ENCODE peak calls at places on chromosomes 7 and 10, in six cellular contexts. One of them, this sample, is unnamed.

GRCh38 chr10:126407831-126408230 is 19.6 kb upstream of the ADAM12 start:
- DNase-seq in IMR-90: no peak
- DNase-seq in A549: no peak
- DNase-seq in adrenal gland: no peak
- DNase-seq in breast epithelium: no peak
- DNase-seq in tibial nerve: no peak
- DNase-seq in this sample: no peak

GRCh38 chr10:126252884-126253612 is 135.2 kb downstream of the ADAM12 start:
- DNase-seq in IMR-90: peak
- DNase-seq in A549: peak
- DNase-seq in adrenal gland: peak
- DNase-seq in breast epithelium: no peak
- DNase-seq in tibial nerve: peak
- DNase-seq in this sample: no peak

GRCh38 chr7:50588937-50589336 is 23.7 kb upstream of the DDC start:
- DNase-seq in IMR-90: no peak
- DNase-seq in A549: peak
- DNase-seq in adrenal gland: no peak
- DNase-seq in breast epithelium: no peak
- DNase-seq in tibial nerve: no peak
- DNase-seq in this sample: no peak

GRCh38 chr7:50393076-50393475 is 57.1 kb downstream of the FIGNL1 start:
- DNase-seq in IMR-90: no peak
- DNase-seq in A549: no peak
- DNase-seq in adrenal gland: no peak
- DNase-seq in breast epithelium: no peak
- DNase-seq in tibial nerve: no peak
- DNase-seq in this sample: no peak

GRCh38 chr10:80068270-80068669 is 10.2 kb upstream of the TMEM254 start:
- DNase-seq in IMR-90: no peak
- DNase-seq in A549: no peak
- DNase-seq in adrenal gland: no peak
- DNase-seq in breast epithelium: no peak
- DNase-seq in tibial nerve: no peak
- DNase-seq in this sample: no peak

GRCh38 chr7:43208189-43208588 is 95.7 kb downstream of the HECW1 start:
- DNase-seq in IMR-90: no peak
- DNase-seq in A549: no peak
- DNase-seq in adrenal gland: no peak
- DNase-seq in breast epithelium: no peak
- DNase-seq in tibial nerve: no peak
- DNase-seq in this sample: no peak

GRCh38 chr7:105304040-105304895 is 84.5 kb downstream of the SRPK2 start:
- DNase-seq in IMR-90: peak
- DNase-seq in A549: peak
- DNase-seq in adrenal gland: no peak
- DNase-seq in breast epithelium: no peak
- DNase-seq in tibial nerve: no peak
- DNase-seq in this sample: no peak

GRCh38 chr10:119543814-119544642 is 1.5 kb upstream of the RGS10 start:
- DNase-seq in IMR-90: no peak
- DNase-seq in A549: no peak
- DNase-seq in adrenal gland: no peak
- DNase-seq in breast epithelium: no peak
- DNase-seq in tibial nerve: no peak
- DNase-seq in this sample: no peak

GRCh38 chr10:107834706-107835105 is 670.2 kb upstream of the SORCS1 start:
- DNase-seq in IMR-90: no peak
- DNase-seq in A549: no peak
- DNase-seq in adrenal gland: no peak
- DNase-seq in breast epithelium: no peak
- DNase-seq in tibial nerve: no peak
- DNase-seq in this sample: no peak

GRCh38 chr7:151379193-151379520 is 30.7 kb downstream of the WDR86 start:
- DNase-seq in IMR-90: no peak
- DNase-seq in A549: no peak
- DNase-seq in adrenal gland: no peak
- DNase-seq in breast epithelium: no peak
- DNase-seq in tibial nerve: no peak
- DNase-seq in this sample: peak

GRCh38 chr7:132066776-132067175 is 509.5 kb downstream of the PLXNA4 start:
- DNase-seq in IMR-90: peak
- DNase-seq in A549: no peak
- DNase-seq in adrenal gland: no peak
- DNase-seq in breast epithelium: no peak
- DNase-seq in tibial nerve: no peak
- DNase-seq in this sample: no peak

GRCh38 chr10:80075781-80076180 is 2.7 kb upstream of the TMEM254 start:
- DNase-seq in IMR-90: peak
- DNase-seq in A549: no peak
- DNase-seq in adrenal gland: peak
- DNase-seq in breast epithelium: no peak
- DNase-seq in tibial nerve: no peak
- DNase-seq in this sample: no peak

GRCh38 chr10:17375936-17376584 is 78.3 kb downstream of the ST8SIA6 start:
- DNase-seq in IMR-90: peak
- DNase-seq in A549: peak
- DNase-seq in adrenal gland: no peak
- DNase-seq in breast epithelium: no peak
- DNase-seq in tibial nerve: no peak
- DNase-seq in this sample: no peak

GRCh38 chr7:137130751-137131158 is 212.8 kb downstream of the PTN start:
- DNase-seq in IMR-90: peak
- DNase-seq in A549: no peak
- DNase-seq in adrenal gland: no peak
- DNase-seq in breast epithelium: no peak
- DNase-seq in tibial nerve: no peak
- DNase-seq in this sample: no peak

GRCh38 chr10:109966961-109967738 is 40.6 kb upstream of the ADD3 start:
- DNase-seq in IMR-90: peak
- DNase-seq in A549: peak
- DNase-seq in adrenal gland: peak
- DNase-seq in breast epithelium: no peak
- DNase-seq in tibial nerve: no peak
- DNase-seq in this sample: no peak

DNA sequence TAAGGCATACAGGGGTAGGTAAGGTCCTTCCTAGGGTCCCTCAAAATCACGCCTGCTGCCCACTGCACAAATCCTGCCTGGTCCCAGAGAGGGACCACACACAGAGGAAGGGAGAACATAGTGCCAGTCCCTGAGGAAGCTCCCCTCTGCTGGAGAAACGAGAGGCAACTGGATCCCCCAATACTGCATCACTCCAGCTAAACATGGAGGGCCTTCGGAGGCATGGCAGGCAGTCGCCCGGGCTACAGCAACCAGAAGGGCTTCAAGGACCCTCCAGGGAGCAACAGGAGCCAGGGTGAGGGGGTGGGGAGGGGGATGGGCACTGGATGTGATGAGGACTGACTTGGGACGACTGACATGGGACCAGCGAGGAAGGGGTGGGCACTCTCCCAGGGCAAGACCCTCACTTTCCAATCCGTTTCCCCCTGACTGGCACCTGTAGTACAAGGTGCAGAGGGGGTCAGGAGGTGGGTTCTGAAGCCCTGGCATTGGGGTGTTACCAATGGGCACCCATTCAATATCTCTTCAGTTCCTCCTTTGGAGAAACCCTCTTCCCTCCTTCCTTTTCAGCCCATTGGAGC is 21.7 kb downstream of the DDIT4 start:
- DNase-seq in IMR-90: no peak
- DNase-seq in A549: no peak
- DNase-seq in adrenal gland: no peak
- DNase-seq in breast epithelium: no peak
- DNase-seq in tibial nerve: no peak
- DNase-seq in this sample: no peak
- TF ChIP-seq POLR2A in IMR-90: no peak
- TF ChIP-seq POLR2A in A549: no peak
- TF ChIP-seq POLR2A in adrenal gland: no peak
- TF ChIP-seq POLR2A in breast epithelium: no peak
- TF ChIP-seq POLR2A in tibial nerve: no peak
- TF ChIP-seq POLR2A in this sample: no peak

GRCh38 chr7:816300-816750 is 16.0 kb upstream of the SUN1 start:
- DNase-seq in IMR-90: peak
- DNase-seq in A549: peak
- DNase-seq in adrenal gland: peak
- DNase-seq in breast epithelium: peak
- DNase-seq in tibial nerve: peak
- DNase-seq in this sample: peak

GRCh38 chr7:820341-820740 is 11.9 kb upstream of the SUN1 start:
- DNase-seq in IMR-90: no peak
- DNase-seq in A549: no peak
- DNase-seq in adrenal gland: no peak
- DNase-seq in breast epithelium: no peak
- DNase-seq in tibial nerve: no peak
- DNase-seq in this sample: no peak

GRCh38 chr7:815284-816216 is 16.7 kb upstream of the SUN1 start:
- DNase-seq in IMR-90: no peak
- DNase-seq in A549: peak
- DNase-seq in adrenal gland: peak
- DNase-seq in breast epithelium: no peak
- DNase-seq in tibial nerve: no peak
- DNase-seq in this sample: no peak

GRCh38 chr7:818031-818699 is 14.1 kb upstream of the SUN1 start:
- DNase-seq in IMR-90: peak
- DNase-seq in A549: peak
- DNase-seq in adrenal gland: no peak
- DNase-seq in breast epithelium: no peak
- DNase-seq in tibial nerve: no peak
- DNase-seq in this sample: no peak

DNA sequence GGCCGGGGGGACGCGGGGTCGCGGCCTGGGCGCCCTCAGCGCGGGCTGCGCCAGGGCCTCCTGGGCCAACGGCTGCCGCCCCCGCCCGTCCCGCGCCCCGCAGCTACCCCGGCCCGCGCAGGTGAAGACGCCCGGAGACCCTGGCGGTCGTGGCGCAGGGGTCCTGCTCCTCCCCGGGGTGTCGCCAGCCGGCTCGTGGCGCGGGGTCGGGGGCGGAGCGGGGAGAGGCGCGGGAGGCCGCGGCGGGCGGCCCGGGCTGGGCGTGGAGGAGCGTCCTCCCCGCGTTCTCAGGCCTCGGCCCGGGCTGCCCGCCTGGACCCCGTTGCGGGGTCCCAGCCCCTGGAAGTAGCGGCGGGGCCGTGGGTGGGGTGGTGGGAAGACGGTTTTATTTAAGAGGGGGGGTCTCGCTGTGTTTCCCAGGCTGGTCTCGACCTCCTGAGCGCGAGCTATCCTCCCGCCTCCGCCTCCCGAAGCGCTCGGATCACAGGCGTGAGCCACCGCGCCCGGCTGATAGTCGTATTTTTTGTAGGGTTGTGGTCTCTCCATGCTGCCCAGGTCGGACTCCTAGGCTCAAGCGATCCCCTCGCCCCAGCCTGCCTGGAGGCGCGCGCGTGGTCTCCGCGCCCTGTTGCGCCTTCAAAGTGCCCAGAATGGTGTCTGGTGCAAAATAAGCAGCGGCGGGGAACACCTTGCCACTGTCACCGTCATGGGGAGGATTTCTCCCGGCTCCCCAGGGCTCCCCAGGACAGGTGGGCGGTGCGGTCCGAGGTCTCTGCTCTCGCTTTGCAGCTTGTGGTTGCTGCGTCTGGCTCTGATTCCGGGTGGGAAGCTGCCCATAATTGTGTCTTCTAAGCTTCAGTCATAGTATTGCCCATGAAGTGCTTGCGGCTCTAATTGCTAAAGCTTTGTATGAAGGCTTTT is 15.3 kb upstream of the SUN1 start:
- DNase-seq in IMR-90: no peak
- DNase-seq in A549: peak
- DNase-seq in adrenal gland: peak
- DNase-seq in breast epithelium: peak
- DNase-seq in tibial nerve: no peak
- DNase-seq in this sample: no peak
- TF ChIP-seq POLR2A in IMR-90: no peak
- TF ChIP-seq POLR2A in A549: no peak
- TF ChIP-seq POLR2A in adrenal gland: no peak
- TF ChIP-seq POLR2A in breast epithelium: no peak
- TF ChIP-seq POLR2A in tibial nerve: no peak
- TF ChIP-seq POLR2A in this sample: no peak

DNA sequence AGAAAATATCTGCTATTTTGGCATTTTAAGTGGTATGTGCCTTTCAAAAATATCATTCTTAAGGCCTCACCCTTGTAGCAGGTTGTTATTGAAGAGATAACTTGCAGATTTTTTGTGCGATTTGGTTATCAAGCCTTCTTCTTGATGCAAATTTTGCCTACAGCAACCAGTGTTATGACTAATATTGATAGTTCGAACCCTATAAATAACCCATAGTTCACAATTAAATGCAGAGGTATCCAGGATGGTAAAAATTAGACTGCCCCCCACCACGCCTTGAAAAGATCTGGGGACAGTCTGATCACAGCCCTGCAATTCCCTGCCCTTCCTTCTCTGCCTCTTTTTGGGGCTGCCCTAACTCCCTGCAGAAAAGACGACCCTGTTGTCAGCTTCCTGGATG is 28.4 kb upstream of the RAPGEF5 start:
- DNase-seq in IMR-90: no peak
- DNase-seq in A549: no peak
- DNase-seq in adrenal gland: no peak
- DNase-seq in breast epithelium: no peak
- DNase-seq in tibial nerve: no peak
- DNase-seq in this sample: no peak
- TF ChIP-seq POLR2A in IMR-90: no peak
- TF ChIP-seq POLR2A in A549: no peak
- TF ChIP-seq POLR2A in adrenal gland: no peak
- TF ChIP-seq POLR2A in breast epithelium: no peak
- TF ChIP-seq POLR2A in tibial nerve: no peak
- TF ChIP-seq POLR2A in this sample: no peak

GRCh38 chr10:103241262-103242011 is 4.2 kb upstream of the RPEL1 start:
- DNase-seq in IMR-90: peak
- DNase-seq in A549: peak
- DNase-seq in adrenal gland: peak
- DNase-seq in breast epithelium: peak
- DNase-seq in tibial nerve: no peak
- DNase-seq in this sample: peak
- TF ChIP-seq POLR2A in IMR-90: no peak
- TF ChIP-seq POLR2A in A549: peak
- TF ChIP-seq POLR2A in adrenal gland: no peak
- TF ChIP-seq POLR2A in breast epithelium: no peak
- TF ChIP-seq POLR2A in tibial nerve: no peak
- TF ChIP-seq POLR2A in this sample: no peak

GRCh38 chr10:8532647-8533046 is 478.2 kb downstream of the GATA3 start:
- DNase-seq in IMR-90: no peak
- DNase-seq in A549: no peak
- DNase-seq in adrenal gland: no peak
- DNase-seq in breast epithelium: no peak
- DNase-seq in tibial nerve: no peak
- DNase-seq in this sample: no peak
- TF ChIP-seq POLR2A in IMR-90: no peak
- TF ChIP-seq POLR2A in A549: no peak
- TF ChIP-seq POLR2A in adrenal gland: no peak
- TF ChIP-seq POLR2A in breast epithelium: no peak
- TF ChIP-seq POLR2A in tibial nerve: no peak
- TF ChIP-seq POLR2A in this sample: no peak